ENCODE peak calls at places on chromosomes 16 and 17, in four cellular contexts. M is IMR-90, L is mesendoderm, I is H1. N is an unnamed sample.

GRCh38 chr17:34131386-34131785 is 123.7 kb upstream of the CCL2 start:
- DNase-seq in I (no peak), M (no peak), L (no peak), N (no peak)

GRCh38 chr16:87499189-87499486 is 6.3 kb upstream of the ZCCHC14 start:
- DNase-seq in M (peak), I (no peak), L (no peak), N (no peak)

GRCh38 chr17:44794699-44795413 is 35.2 kb downstream of the GJC1 start:
- DNase-seq in I (no peak), L (peak), M (peak), N (no peak)

GRCh38 chr17:10460062-10460461 is 9.3 kb downstream of the MYH4 start:
- DNase-seq in L (no peak), I (no peak), M (no peak), N (no peak)

GRCh38 chr16:67883872-67884261 is 818 bp upstream of the NRN1L start:
- DNase-seq in I (peak), M (peak), L (peak), N (peak)

GRCh38 chr16:5010576-5011329 is 23.0 kb downstream of the NAGPA start:
- DNase-seq in I (no peak), L (no peak), M (no peak), N (peak)

GRCh38 chr17:60525624-60526514 is at the start of gene APPBP2:
- DNase-seq in I (peak), M (peak), L (peak), N (peak)

GRCh38 chr16:77306050-77306616 is 106.9 kb downstream of the SYCE1L start:
- DNase-seq in L (no peak), I (no peak), M (no peak), N (no peak)

GRCh38 chr16:68520649-68521086 is 18.4 kb upstream of the ZFP90 start:
- DNase-seq in M (peak), L (peak), I (peak), N (peak)

GRCh38 chr16:17161034-17161433 is 309.7 kb downstream of the XYLT1 start:
- DNase-seq in I (peak), M (no peak), L (no peak), N (no peak)

GRCh38 chr17:35214631-35215273 is 20.6 kb upstream of the SLC35G3 start:
- DNase-seq in L (no peak), I (no peak), M (no peak), N (no peak)

GRCh38 chr17:14690704-14691103 is 389.8 kb downstream of the HS3ST3B1 start:
- DNase-seq in I (no peak), M (no peak), L (no peak), N (no peak)

GRCh38 chr17:14693382-14693781 is 392.5 kb downstream of the HS3ST3B1 start:
- DNase-seq in I (no peak), M (no peak), L (no peak), N (no peak)

GRCh38 chr17:14688134-14688533 is 387.3 kb downstream of the HS3ST3B1 start:
- DNase-seq in I (no peak), M (no peak), L (peak), N (no peak)
- H2BK15ac ChIP-seq in I (no peak), M (no peak), L (no peak), N (no peak)

DNA sequence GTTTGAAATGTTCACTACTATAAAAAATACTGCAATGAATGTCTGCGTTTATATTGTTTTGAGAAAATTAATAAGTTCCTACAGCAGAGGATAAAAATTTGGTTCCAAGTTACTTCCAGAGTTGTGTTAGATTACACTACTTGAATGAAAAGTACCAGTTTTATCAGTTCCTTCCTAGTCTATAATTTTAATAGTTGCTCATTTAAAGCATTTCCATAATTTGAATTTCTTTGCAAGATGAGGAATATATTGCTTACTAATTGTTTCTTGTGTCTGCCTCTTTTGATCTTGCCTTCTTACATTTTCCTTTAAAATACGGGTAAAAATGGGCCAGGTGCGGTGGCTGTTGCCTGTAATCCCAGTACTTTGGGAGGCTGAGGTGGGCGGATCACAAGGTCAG is 4.0 kb downstream of the EMC6 start:
- DNase-seq in I (no peak), L (no peak), M (no peak), N (no peak)
- H4K5ac ChIP-seq in I (no peak), L (no peak), M (no peak), N (no peak)

DNA sequence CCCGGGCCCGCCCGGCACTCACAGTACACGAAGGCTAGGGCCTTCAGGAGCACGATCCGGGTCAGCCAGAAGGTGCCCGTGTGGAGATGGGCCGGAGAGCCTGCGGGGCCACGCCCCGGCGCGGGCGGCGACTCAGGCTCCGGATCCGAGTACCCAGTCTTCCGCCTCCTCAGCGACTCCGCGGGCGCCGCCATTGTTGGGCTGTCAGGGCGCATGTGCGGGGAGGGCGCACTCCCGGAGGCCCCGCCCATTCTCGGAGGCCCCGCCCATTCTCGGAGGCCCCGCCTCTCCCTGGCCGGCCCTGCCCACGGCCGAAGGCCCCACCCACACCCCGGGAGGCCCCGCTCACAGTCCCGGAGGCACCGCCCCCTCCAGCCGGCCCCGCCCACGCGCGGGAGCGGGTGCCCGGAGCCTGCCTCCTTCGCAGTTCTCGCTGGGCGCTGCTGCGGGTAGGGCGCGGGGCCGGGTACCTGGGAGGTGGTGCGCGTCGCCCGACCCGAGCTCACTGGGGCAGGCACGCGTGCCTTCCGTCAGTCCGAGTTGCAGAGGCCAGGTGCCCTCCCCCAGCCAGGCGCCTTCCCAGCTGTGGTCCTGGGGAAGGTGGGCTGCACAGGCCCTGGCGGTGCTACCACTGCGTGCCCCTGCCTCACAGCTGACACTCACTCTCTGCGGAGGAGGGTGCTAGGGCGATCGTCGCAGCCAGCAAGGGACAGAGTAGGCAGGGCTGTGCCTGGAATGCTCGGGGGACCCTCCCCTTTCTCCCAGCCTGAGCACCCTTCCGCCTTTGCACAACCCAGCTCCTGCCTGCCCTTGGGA is at the start of gene LMF1:
- DNase-seq in M (peak), L (peak), I (peak), N (peak)
- H2BK15ac ChIP-seq in M (no peak), L (no peak), I (no peak), N (no peak)

DNA sequence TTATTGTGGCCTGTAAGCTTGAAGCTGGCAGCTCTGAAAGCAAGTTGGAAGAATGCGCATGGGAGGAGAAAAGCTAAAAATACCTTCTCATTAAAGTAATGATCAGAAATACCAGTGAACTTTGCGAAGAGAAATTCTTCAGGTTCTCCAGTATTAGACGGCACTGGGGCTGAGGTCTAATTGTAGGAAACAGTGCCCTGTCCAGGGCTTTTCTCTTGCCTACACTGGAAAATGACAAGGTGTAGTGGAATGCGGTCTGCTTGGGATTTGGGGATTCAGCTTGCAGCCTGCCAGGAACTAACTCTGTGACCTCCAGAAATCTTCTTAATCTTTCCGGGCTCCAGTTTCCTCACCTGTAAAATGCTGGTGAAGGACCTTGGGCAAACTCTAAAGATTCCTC is 53.3 kb upstream of the KCNJ16 start:
- DNase-seq in M (peak), L (peak), I (no peak), N (no peak)
- H4K5ac ChIP-seq in M (no peak), L (no peak), I (no peak), N (no peak)

GRCh38 chr17:63487014-63487339 is 10.1 kb downstream of the ACE start:
- DNase-seq in I (no peak), L (no peak), M (no peak), N (no peak)
- H2BK15ac ChIP-seq in I (no peak), L (no peak), M (no peak), N (no peak)

GRCh38 chr17:71453876-71454422 is 666.9 kb upstream of the SOX9 start:
- DNase-seq in L (no peak), I (no peak), M (no peak), N (no peak)
- H4K5ac ChIP-seq in L (no peak), I (no peak), M (no peak), N (no peak)

GRCh38 chr17:40542562-40543411 is 22.5 kb downstream of the CCR7 start:
- DNase-seq in I (no peak), L (no peak), M (peak), N (peak)
- H2BK15ac ChIP-seq in I (no peak), L (no peak), M (peak), N (no peak)

GRCh38 chr16:89049484-89050118 is 44.1 kb upstream of the ACSF3 start:
- DNase-seq in L (no peak), M (no peak), I (no peak), N (no peak)

GRCh38 chr16:89050119-89050867 is 43.4 kb upstream of the ACSF3 start:
- DNase-seq in L (no peak), M (no peak), I (no peak), N (no peak)

GRCh38 chr16:89047331-89048086 is 46.1 kb upstream of the ACSF3 start:
- DNase-seq in M (no peak), L (no peak), I (no peak), N (no peak)

GRCh38 chr16:89048087-89048729 is 45.4 kb upstream of the ACSF3 start:
- DNase-seq in I (no peak), M (no peak), L (no peak), N (no peak)

DNA sequence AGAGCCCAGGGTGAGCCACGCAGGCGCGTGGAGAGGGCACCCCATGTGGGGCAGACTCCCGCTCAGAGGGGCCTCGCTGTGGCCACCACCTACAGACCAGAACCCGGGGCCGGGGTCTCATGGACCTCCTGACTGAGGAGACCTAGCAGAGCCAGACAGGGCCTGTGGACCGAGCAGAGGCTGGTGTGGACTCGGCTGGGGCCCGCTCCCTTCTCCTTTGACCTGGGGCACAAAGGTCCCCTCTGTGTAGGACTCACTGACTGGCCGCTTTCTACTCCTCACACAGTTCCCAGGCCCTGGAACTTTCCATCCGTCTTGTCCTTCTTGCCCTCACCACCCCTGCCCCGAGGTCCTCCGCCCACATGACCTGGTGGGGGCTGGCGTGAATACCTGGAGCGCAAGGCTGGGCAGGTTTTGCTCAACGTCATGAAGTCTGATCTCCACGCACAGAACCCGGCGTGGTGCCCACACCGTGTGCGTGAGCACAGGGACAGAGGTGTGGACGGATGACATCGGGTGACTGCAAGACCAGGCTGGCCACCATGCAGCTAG is 44.7 kb upstream of the ACSF3 start:
- DNase-seq in L (no peak), M (no peak), I (no peak), N (no peak)
- H4K5ac ChIP-seq in L (no peak), M (no peak), I (no peak), N (no peak)

GRCh38 chr16:1279081-1279944 is 23.4 kb downstream of the TPSD1 start:
- DNase-seq in M (no peak), I (no peak), L (no peak), N (no peak)

GRCh38 chr16:1278456-1278855 is 22.6 kb downstream of the TPSD1 start:
- DNase-seq in M (no peak), L (no peak), I (no peak), N (no peak)

GRCh38 chr16:1280783-1281182 is 24.9 kb downstream of the TPSD1 start:
- DNase-seq in M (no peak), L (no peak), I (no peak), N (no peak)

GRCh38 chr16:1281517-1281916 is 25.6 kb downstream of the TPSD1 start:
- DNase-seq in I (no peak), M (no peak), L (no peak), N (no peak)

DNA sequence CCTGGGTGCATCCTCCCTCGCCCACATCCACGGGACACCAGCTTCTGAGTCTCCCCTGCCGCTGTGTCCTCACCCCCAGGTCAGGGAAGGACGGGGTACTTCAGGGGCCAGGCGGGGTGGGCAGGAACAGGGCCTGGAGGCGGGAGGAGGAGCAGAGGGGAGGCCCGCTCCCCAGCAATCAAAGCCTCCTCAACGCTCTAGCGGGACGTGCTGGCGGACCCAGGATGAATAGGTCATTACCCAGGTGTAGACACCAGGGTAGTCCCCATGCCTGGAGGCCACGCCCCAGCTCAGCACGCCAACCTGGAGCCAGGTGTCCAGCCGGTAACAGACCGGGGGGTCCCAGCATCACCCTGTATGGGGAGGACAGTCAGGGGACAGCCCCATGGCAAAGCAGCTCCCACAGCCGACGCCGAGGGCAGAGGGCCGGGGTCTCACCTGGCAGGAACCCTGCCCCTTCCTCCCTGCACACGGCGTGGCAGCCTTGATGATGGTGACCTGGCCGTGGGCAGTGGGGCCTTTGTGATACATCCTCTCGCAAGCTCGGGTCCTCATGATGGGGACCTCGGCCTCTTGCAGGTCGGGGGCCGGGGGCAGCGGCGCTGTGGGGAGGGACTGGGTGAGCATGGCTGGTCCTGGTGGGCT is 24.2 kb downstream of the TPSD1 start:
- DNase-seq in L (no peak), M (no peak), I (no peak), N (no peak)
- H2BK15ac ChIP-seq in L (no peak), M (no peak), I (peak), N (no peak)

GRCh38 chr17:42110301-42111264 is 1.9 kb downstream of the DHX58 start:
- DNase-seq in I (no peak), L (no peak), M (no peak), N (no peak)
- H4K5ac ChIP-seq in I (no peak), L (no peak), M (no peak), N (no peak)

N was measured in H9.